ENCODE peak calls at places on chromosome 19, in seven cellular contexts. O, F, S, A, C, G and I are unnamed samples.

GRCh38 chr19:29119582-29119981 is 93.4 kb downstream of the UQCRFS1 start:
- DNase-seq in O (no peak), F (no peak), S (peak; percentile 17), A (no peak), C (peak; percentile 51), G (no peak), I (no peak)

GRCh38 chr19:9709305-9709704 is 34.4 kb upstream of the ZNF562 start:
- DNase-seq in O (no peak), F (no peak), S (no peak), A (no peak), C (no peak), G (no peak), I (no peak)

GRCh38 chr19:43362745-43363144 is 9.3 kb downstream of the CD177 start:
- DNase-seq in O (no peak), F (no peak), S (no peak), A (no peak), C (no peak), G (no peak), I (no peak)

GRCh38 chr19:29678484-29679106 is 13.3 kb downstream of the PLEKHF1 start:
- DNase-seq in O (peak; percentile 22), F (no peak), S (peak; percentile 58), A (no peak), C (no peak), G (no peak), I (no peak)

GRCh38 chr19:48249502-48250014 is 6.2 kb downstream of the CARD8 start:
- DNase-seq in O (no peak), F (no peak), S (no peak), A (no peak), C (no peak), G (peak; percentile 78), I (no peak)

GRCh38 chr19:5369962-5370367 is 29.4 kb upstream of the PTPRS start:
- DNase-seq in O (peak; percentile 39), F (peak; percentile 55), S (peak; percentile 70), A (peak; percentile 75), C (peak; percentile 97), G (no peak), I (no peak)

GRCh38 chr19:1065606-1066109 is 1.3 kb upstream of the ARHGAP45 start:
- DNase-seq in O (no peak), F (no peak), S (no peak), A (no peak), C (no peak), G (no peak), I (no peak)

GRCh38 chr19:17942582-17943283 is 9.9 kb downstream of the CCDC124 start:
- DNase-seq in O (no peak), F (no peak), S (no peak), A (peak; percentile 86), C (peak; percentile 68), G (no peak), I (no peak)

DNA sequence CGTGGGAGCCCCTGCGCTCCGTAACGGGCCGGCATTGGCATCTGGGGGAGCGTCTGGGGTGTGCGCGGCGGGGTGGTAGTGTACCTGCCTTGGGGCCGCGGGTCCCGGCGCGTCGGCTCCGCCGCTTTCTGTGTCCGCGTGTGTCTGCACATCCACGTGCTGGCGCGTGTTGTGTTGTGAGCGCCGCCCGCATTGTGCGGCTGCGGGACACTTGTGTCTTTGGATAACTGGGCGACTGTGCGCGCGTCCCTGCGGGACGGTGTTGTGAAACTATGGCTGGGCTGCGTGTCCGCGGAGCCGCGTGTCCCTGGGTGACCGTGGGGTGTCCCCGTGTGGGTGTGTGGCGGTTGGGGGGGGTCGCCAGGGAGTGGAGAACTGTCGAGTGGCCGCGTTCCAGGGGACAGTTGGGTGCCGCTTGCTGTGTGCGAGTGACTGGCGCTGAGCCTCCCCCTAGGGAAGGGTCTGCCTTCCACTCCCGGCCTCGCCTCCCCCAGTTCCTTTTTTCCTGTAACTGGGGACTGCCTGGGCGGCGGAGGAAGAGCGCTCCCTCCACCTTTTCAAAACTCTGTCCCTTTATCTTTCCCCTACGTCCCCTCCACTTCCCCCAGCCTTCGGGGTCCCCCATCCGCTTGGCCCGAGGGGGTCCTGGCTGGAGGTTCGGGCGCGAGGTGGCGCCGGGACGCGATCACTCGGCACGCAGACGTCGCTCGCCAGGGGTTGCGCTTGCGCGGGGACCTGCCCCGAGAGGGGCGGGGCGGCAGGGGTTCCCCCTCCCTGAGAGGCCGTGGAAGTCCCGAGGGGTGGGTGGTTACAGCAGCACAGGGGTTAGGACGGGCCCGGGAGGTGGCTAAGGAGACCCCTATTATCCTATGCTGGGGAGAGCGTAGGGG is 5.6 kb upstream of the NFIC start:
- DNase-seq in O (no peak), F (no peak), S (peak; percentile 83), A (peak; percentile 84), C (peak; percentile 61), G (no peak), I (no peak)
- H3K4me2 ChIP-seq in O (peak overlapping the region; percentile 79), F (peak overlapping the region; percentile 87), S (peak overlapping the region; percentile 99), A (peak overlapping the region; percentile 90), C (peak overlapping the region; percentile 12), G (peak overlapping the region; percentile 99), I (peak overlapping the region; percentile 96)

GRCh38 chr19:4279530-4280422 is 710 bp downstream of the SHD start:
- DNase-seq in O (no peak), F (no peak), S (peak; percentile 61), A (no peak), C (peak; percentile 61), G (no peak), I (no peak)

GRCh38 chr19:4278460-4278901 is 585 bp upstream of the SHD start:
- DNase-seq in O (no peak), F (no peak), S (peak; percentile 91), A (peak; percentile 20), C (no peak), G (no peak), I (no peak)

GRCh38 chr19:4278010-4278409 is 1.1 kb upstream of the SHD start:
- DNase-seq in O (no peak), F (no peak), S (no peak), A (no peak), C (no peak), G (no peak), I (no peak)

GRCh38 chr19:4277051-4277700 is 1.9 kb upstream of the SHD start:
- DNase-seq in O (no peak), F (no peak), S (peak; percentile 69), A (peak; percentile 24), C (no peak), G (no peak), I (no peak)

DNA sequence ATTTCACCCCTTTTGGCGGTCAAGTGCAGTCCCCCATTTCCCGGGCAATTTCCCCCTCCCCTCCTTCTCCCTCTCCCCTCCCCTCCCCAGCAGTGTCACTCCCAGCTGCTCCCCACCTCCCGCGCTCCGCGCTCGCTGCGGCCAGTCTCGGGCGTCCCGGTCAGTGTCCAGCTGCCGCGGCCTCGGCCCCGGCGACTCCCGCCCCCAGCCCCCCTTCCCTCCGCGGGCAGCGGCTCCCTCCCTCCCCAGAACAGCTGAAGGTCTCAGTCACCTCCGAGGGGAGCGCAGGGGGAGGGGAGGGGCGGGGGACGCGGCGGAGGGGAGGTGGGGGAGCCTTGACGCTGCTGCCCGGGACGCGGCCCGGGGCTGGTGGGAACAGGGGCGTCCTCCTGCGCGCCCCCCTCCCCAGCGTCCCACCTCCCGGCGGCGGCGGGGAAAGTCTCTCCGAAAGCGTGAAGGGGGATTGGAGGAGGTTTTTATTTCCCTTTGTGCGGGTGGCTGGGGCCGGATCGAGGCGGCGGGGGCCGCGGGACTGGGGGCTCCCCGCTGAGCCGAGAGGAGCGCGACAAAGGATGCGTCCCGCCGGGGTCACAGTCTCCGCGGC is at the start of gene SHD:
- DNase-seq in O (no peak), F (no peak), S (peak; percentile 92), A (peak; percentile 32), C (peak; percentile 71), G (no peak), I (no peak)
- TF ChIP-seq USF2 in O (no peak), F (no peak), S (no peak), A (no peak), C (no peak), G (no peak), I (no peak)

GRCh38 chr19:51272183-51272817 is 21.4 kb downstream of the SIGLECL1 start:
- DNase-seq in O (no peak), F (no peak), S (no peak), A (no peak), C (peak; percentile 23), G (no peak), I (no peak)
- H3K4me2 ChIP-seq in O (no peak overlapping the region), F (no peak overlapping the region), S (no peak overlapping the region), A (no peak overlapping the region), C (no peak overlapping the region), G (no peak overlapping the region), I (no peak overlapping the region)

GRCh38 chr19:35162471-35163326 is 8.2 kb downstream of the FXYD5 start:
- DNase-seq in O (no peak), F (no peak), S (no peak), A (no peak), C (no peak), G (no peak), I (no peak)
- TF ChIP-seq USF2 in O (no peak), F (no peak), S (no peak), A (no peak), C (no peak), G (no peak), I (no peak)

DNA sequence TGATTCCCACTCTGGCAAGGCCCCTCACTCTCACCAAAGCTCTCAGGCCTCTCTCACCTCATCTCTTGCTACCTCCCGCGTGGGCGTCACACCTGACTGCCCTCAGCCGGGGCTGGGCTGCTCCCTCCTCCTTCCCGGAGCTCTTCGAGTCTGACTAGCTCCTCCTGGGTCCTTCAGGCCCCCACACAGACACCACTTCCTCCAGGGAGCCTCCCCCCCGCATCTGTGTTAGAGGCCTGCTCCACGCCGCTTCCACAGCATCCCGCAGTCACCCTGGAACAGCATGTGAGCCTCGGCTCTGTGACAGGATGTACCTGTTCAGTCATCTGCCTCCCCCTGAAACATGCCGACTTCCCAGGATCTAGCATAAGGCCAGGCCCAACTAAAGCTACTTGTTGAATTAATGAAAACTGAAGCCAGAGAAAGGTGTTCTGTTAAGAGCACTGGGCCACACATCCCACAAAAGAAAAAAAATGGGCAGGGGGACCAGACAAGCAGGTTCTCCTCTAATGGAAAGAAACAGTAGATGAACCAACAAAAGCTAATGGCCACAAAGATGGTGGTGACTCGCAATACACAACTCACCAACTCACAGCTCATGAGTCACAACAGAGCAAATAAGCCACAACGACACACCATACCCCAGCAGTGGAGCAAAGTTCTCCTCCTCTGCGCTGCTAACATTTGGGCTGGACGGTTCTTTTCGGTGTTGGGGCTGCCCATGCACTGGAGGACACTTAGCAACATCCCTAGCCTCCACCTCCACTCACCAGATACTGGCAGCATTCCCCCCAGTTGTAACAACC is 3.0 kb downstream of the PPP6R1 start:
- DNase-seq in O (peak; percentile 47), F (peak; percentile 85), S (no peak), A (peak; percentile 37), C (no peak), G (peak; percentile 39), I (peak; percentile 60)
- H3K4me2 ChIP-seq in O (peak overlapping the region; percentile 99), F (peak overlapping the region; percentile 88), S (peak overlapping the region; percentile 96), A (peak overlapping the region; percentile 96), C (peak overlapping the region; percentile 84), G (peak overlapping the region; percentile 96), I (peak overlapping the region; percentile 18)

GRCh38 chr19:13835791-13836723 is 40.8 kb downstream of the ZSWIM4 start:
- DNase-seq in O (no peak), F (no peak), S (no peak), A (no peak), C (no peak), G (no peak), I (no peak)
- TF ChIP-seq USF2 in O (no peak), F (no peak), S (no peak), A (no peak), C (no peak), G (no peak), I (peak; percentile 23)

GRCh38 chr19:34319785-34320184 is 45.2 kb upstream of the GPI start:
- DNase-seq in O (no peak), F (no peak), S (no peak), A (peak; percentile 39), C (no peak), G (no peak), I (peak; percentile 80)
- H3K4me2 ChIP-seq in O (no peak overlapping the region), F (no peak overlapping the region), S (no peak overlapping the region), A (peak overlapping the region; percentile 19), C (no peak overlapping the region), G (no peak overlapping the region), I (no peak overlapping the region)